ENCODE peak calls at places on chromosomes 6 and 20, in nine cellular contexts. B, W, T, Q, S, A, X, K and I are unnamed samples.

GRCh38 chr6:149614352-149614751 is 34.2 kb downstream of the KATNA1 start:
- DNase-seq in B (no peak), W (no peak), T (no peak), Q (no peak), S (no peak), A (peak; percentile 7), X (no peak), K (no peak), I (peak; percentile 28)

GRCh38 chr6:142631517-142632385 is 313.2 kb downstream of the HIVEP2 start:
- DNase-seq in B (no peak), W (no peak), T (no peak), Q (no peak), S (no peak), A (peak; percentile 16), X (no peak), K (no peak), I (peak; percentile 11)

GRCh38 chr6:143965503-143966171 is 42.4 kb downstream of the PLAGL1 start:
- DNase-seq in B (no peak), W (no peak), T (no peak), Q (no peak), S (peak; percentile 76), A (peak; percentile 69), X (no peak), K (no peak), I (peak; percentile 42)

GRCh38 chr6:132687306-132687705 is 26.5 kb downstream of the VNN1 start:
- DNase-seq in B (no peak), W (no peak), T (no peak), Q (no peak), S (peak; percentile 8), A (peak; percentile 7), X (no peak), K (no peak), I (peak; percentile 19)

GRCh38 chr6:50986319-50986718 is 167.6 kb downstream of the TFAP2B start:
- DNase-seq in B (no peak), W (no peak), T (no peak), Q (no peak), S (no peak), A (no peak), X (no peak), K (no peak), I (no peak)

GRCh38 chr6:16876201-16876600 is 114.9 kb upstream of the ATXN1 start:
- DNase-seq in B (no peak), W (no peak), T (no peak), Q (no peak), S (no peak), A (no peak), X (no peak), K (no peak), I (peak; percentile 22)

GRCh38 chr20:651713-652610 is 1.0 kb downstream of the SRXN1 start:
- DNase-seq in B (no peak), W (peak; percentile 45), T (no peak), Q (no peak), S (no peak), A (no peak), X (no peak), K (no peak), I (no peak)

GRCh38 chr6:149935668-149936067 is 6.1 kb upstream of the ULBP2 start:
- DNase-seq in B (no peak), W (no peak), T (no peak), Q (no peak), S (no peak), A (no peak), X (no peak), K (no peak), I (no peak)

GRCh38 chr6:98200084-98200483 is 634.3 kb upstream of the POU3F2 start:
- DNase-seq in B (no peak), W (no peak), T (no peak), Q (no peak), S (no peak), A (no peak), X (no peak), K (no peak), I (no peak)

GRCh38 chr6:167393731-167394130 is 68.8 kb downstream of the TTLL2 start:
- DNase-seq in B (no peak), W (no peak), T (no peak), Q (no peak), S (no peak), A (no peak), X (no peak), K (no peak), I (no peak)

GRCh38 chr6:147508073-147508870 is at the start of gene SAMD5:
- DNase-seq in B (peak; percentile 65), W (peak; percentile 88), T (peak; percentile 66), Q (peak; percentile 44), S (no peak), A (peak; percentile 35), X (no peak), K (peak; percentile 70), I (peak; percentile 57)

DNA sequence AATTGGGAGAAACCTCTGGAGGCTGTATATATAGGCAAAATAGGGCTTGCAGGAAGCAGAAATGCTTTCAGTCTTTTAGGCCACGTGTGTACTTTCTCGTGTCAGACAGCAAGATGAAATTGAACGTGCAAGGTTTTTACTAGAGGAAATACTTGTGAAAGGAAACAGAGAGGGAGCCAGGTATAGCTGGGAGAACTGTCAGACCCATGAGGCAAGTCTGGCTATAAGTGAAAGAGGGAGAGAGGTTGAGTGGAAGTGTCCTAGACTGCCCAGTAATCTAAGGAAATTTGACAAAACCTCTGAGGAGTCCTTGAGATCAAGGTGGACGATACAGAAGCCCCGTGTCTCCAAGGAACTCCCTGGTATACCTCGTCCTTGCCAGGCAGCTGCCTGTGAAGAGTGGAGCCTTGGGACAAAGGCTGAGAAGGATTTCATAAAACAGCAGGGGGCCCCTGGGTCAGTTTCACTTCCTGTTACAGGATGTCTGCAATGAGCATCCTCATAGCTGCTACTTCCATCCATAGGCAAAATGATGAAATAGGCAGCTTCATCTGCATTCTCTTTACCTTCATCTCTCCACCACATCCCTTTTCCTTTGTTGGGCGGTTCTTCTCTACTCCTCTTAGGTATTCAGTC is 114.4 kb upstream of the MAP3K7 start:
- DNase-seq in B (no peak), W (no peak), T (peak; percentile 74), Q (no peak), S (no peak), A (no peak), X (no peak), K (no peak), I (no peak)
- TF ChIP-seq CTCF in B (no peak), W (no peak), T (no peak), Q (no peak), S (no peak), A (no peak), X (no peak), K (no peak), I (no peak)

GRCh38 chr6:89434954-89435353 is 2.0 kb downstream of the ANKRD6 start:
- DNase-seq in B (no peak), W (no peak), T (no peak), Q (no peak), S (no peak), A (no peak), X (no peak), K (no peak), I (no peak)

GRCh38 chr6:89438248-89438647 is 5.3 kb downstream of the ANKRD6 start:
- DNase-seq in B (no peak), W (peak; percentile 38), T (no peak), Q (no peak), S (no peak), A (no peak), X (no peak), K (no peak), I (no peak)

GRCh38 chr6:89433637-89434499 is 916 bp downstream of the ANKRD6 start:
- DNase-seq in B (peak; percentile 29), W (peak; percentile 56), T (peak; percentile 39), Q (peak; percentile 19), S (no peak), A (no peak), X (no peak), K (no peak), I (no peak)

GRCh38 chr6:89439014-89439413 is 6.1 kb downstream of the ANKRD6 start:
- DNase-seq in B (no peak), W (no peak), T (no peak), Q (no peak), S (no peak), A (no peak), X (no peak), K (no peak), I (no peak)

DNA sequence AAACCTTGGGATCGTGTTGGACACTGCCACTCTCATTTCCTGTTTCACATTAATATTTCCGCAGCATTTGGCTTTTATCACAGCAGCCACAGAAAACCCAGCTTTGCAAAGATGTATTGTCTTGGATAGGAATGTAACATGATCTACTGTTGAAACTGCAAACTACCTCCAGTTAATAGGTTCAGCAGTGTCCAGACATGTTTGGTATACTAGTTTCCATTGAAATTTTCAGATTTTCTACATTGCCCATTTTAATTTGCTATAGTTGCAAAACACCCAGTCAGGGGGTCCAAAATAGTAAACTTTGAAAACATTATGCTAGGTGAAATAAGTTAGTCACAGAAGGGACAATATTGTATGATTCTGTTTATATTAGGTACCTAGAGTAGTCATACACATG is 3.3 kb downstream of the ANKRD6 start:
- DNase-seq in B (no peak), W (no peak), T (no peak), Q (no peak), S (no peak), A (peak; percentile 18), X (no peak), K (no peak), I (no peak)
- TF ChIP-seq CTCF in B (no peak), W (no peak), T (no peak), Q (no peak), S (no peak), A (no peak), X (no peak), K (no peak), I (no peak)

DNA sequence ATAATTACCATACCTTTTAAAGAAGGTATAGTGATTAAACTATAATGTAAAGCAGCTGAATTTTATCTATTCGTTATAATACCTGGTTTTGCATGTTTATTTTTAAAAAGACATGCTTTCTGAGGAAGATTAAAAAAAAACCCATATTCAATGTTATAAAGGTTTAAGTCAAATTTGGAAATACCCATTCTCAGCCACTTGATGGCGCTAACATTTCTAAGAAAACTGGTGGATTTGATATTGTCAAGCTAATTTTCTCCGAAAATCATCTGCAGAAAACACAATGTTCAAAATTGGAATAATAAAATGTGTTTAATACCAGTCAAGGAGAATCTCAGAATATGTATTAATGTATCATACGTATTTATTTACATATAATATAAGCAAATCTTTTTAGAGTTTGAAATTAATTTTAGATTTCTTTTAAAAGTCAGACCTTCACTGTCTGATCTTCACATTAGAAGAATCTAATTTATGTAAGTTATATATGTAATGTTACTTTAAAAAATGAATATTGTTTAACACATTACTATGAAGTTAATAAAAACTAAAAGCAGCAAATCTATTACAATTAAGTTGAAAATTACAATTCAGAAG is 35.0 kb downstream of the SHPRH start:
- DNase-seq in B (no peak), W (peak; percentile 58), T (no peak), Q (no peak), S (peak; percentile 35), A (peak; percentile 78), X (no peak), K (no peak), I (peak; percentile 58)
- TF ChIP-seq CTCF in B (peak; percentile 65), W (peak; percentile 77), T (peak; percentile 54), Q (peak; percentile 66), S (peak; percentile 44), A (peak; percentile 55), X (peak; percentile 68), K (peak; percentile 33), I (peak; percentile 61)

DNA sequence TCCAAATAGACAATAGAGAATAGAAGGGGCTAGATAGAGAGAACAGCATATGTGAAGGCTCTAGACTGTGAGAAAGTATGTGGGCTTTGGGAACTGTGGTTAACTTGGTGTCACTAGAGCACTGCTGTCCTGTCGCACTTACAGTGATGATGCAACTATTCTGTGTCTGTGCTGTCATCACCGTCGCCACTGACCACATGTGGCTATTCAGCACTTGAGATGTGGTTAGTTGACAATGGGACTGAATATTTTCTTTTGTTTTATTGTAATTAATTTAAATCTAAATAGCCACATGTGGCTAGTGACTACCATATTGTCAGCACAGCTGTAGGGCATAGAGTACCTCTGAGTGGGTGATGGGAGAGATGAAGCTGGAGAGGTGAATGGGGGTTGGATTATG is 39.0 kb upstream of the IFNGR1 start:
- DNase-seq in B (no peak), W (no peak), T (no peak), Q (no peak), S (no peak), A (no peak), X (no peak), K (no peak), I (no peak)
- TF ChIP-seq CTCF in B (no peak), W (no peak), T (no peak), Q (no peak), S (no peak), A (no peak), X (no peak), K (no peak), I (no peak)